ENCODE peak calls at places on chromosome 13, in seven cellular contexts. One of them, this sample, is unnamed.

GRCh38 chr13:31242935-31243334 is 43.2 kb downstream of the B3GLCT start:
- DNase-seq in activated CD8-positive, alpha-beta T cell treated with anti-CD3 and anti-CD28 coated beads for 36 hours: no peak
- DNase-seq in heart left ventricle: no peak
- DNase-seq in fibroblast of pulmonary artery: peak; percentile 12
- DNase-seq in CD4-positive, alpha-beta T cell: no peak
- DNase-seq in progenitor cell of endocrine pancreas: no peak
- DNase-seq in lower leg skin: no peak
- DNase-seq in this sample: no peak

GRCh38 chr13:112462408-112462807 is 86.3 kb downstream of the SPACA7 start:
- DNase-seq in heart left ventricle: no peak
- DNase-seq in fibroblast of pulmonary artery: no peak
- DNase-seq in CD4-positive, alpha-beta T cell: no peak
- DNase-seq in lower leg skin: no peak
- DNase-seq in progenitor cell of endocrine pancreas: no peak
- DNase-seq in activated CD8-positive, alpha-beta T cell treated with anti-CD3 and anti-CD28 coated beads for 36 hours: no peak
- DNase-seq in this sample: no peak

GRCh38 chr13:80436571-80437169 is 95.7 kb upstream of the SPRY2 start:
- DNase-seq in CD4-positive, alpha-beta T cell: no peak
- DNase-seq in progenitor cell of endocrine pancreas: no peak
- DNase-seq in fibroblast of pulmonary artery: peak; percentile 62
- DNase-seq in heart left ventricle: peak; percentile 36
- DNase-seq in lower leg skin: no peak
- DNase-seq in activated CD8-positive, alpha-beta T cell treated with anti-CD3 and anti-CD28 coated beads for 36 hours: no peak
- DNase-seq in this sample: no peak

GRCh38 chr13:34587586-34587985 is 354.5 kb upstream of the NBEA start:
- DNase-seq in fibroblast of pulmonary artery: no peak
- DNase-seq in lower leg skin: no peak
- DNase-seq in progenitor cell of endocrine pancreas: no peak
- DNase-seq in activated CD8-positive, alpha-beta T cell treated with anti-CD3 and anti-CD28 coated beads for 36 hours: peak; percentile 19
- DNase-seq in heart left ventricle: no peak
- DNase-seq in CD4-positive, alpha-beta T cell: no peak
- DNase-seq in this sample: no peak

GRCh38 chr13:73684286-73684685 is 449.9 kb downstream of the KLF12 start:
- DNase-seq in CD4-positive, alpha-beta T cell: no peak
- DNase-seq in activated CD8-positive, alpha-beta T cell treated with anti-CD3 and anti-CD28 coated beads for 36 hours: no peak
- DNase-seq in lower leg skin: no peak
- DNase-seq in fibroblast of pulmonary artery: no peak
- DNase-seq in heart left ventricle: no peak
- DNase-seq in progenitor cell of endocrine pancreas: no peak
- DNase-seq in this sample: no peak

GRCh38 chr13:104577029-104577820 is 1511.0 kb upstream of the SLC10A2 start:
- DNase-seq in activated CD8-positive, alpha-beta T cell treated with anti-CD3 and anti-CD28 coated beads for 36 hours: no peak
- DNase-seq in fibroblast of pulmonary artery: peak; percentile 49
- DNase-seq in CD4-positive, alpha-beta T cell: no peak
- DNase-seq in lower leg skin: no peak
- DNase-seq in heart left ventricle: no peak
- DNase-seq in progenitor cell of endocrine pancreas: no peak
- DNase-seq in this sample: no peak

GRCh38 chr13:110179116-110179857 is 127.7 kb downstream of the COL4A1 start:
- DNase-seq in activated CD8-positive, alpha-beta T cell treated with anti-CD3 and anti-CD28 coated beads for 36 hours: no peak
- DNase-seq in lower leg skin: no peak
- DNase-seq in progenitor cell of endocrine pancreas: no peak
- DNase-seq in heart left ventricle: no peak
- DNase-seq in CD4-positive, alpha-beta T cell: no peak
- DNase-seq in fibroblast of pulmonary artery: no peak
- DNase-seq in this sample: no peak

GRCh38 chr13:33322474-33322827 is 36.9 kb upstream of the STARD13 start:
- DNase-seq in heart left ventricle: peak; percentile 46
- DNase-seq in progenitor cell of endocrine pancreas: no peak
- DNase-seq in CD4-positive, alpha-beta T cell: no peak
- DNase-seq in lower leg skin: no peak
- DNase-seq in fibroblast of pulmonary artery: peak; percentile 88
- DNase-seq in activated CD8-positive, alpha-beta T cell treated with anti-CD3 and anti-CD28 coated beads for 36 hours: no peak
- DNase-seq in this sample: no peak

GRCh38 chr13:35699805-35700204 is 223.3 kb upstream of the MAB21L1 start:
- DNase-seq in progenitor cell of endocrine pancreas: no peak
- DNase-seq in CD4-positive, alpha-beta T cell: no peak
- DNase-seq in lower leg skin: peak; percentile 90
- DNase-seq in heart left ventricle: no peak
- DNase-seq in fibroblast of pulmonary artery: no peak
- DNase-seq in activated CD8-positive, alpha-beta T cell treated with anti-CD3 and anti-CD28 coated beads for 36 hours: no peak
- DNase-seq in this sample: no peak

GRCh38 chr13:100182894-100183490 is 94.1 kb downstream of the PCCA start:
- DNase-seq in activated CD8-positive, alpha-beta T cell treated with anti-CD3 and anti-CD28 coated beads for 36 hours: peak; percentile 51
- DNase-seq in CD4-positive, alpha-beta T cell: no peak
- DNase-seq in fibroblast of pulmonary artery: no peak
- DNase-seq in progenitor cell of endocrine pancreas: no peak
- DNase-seq in heart left ventricle: no peak
- DNase-seq in lower leg skin: no peak
- DNase-seq in this sample: no peak

GRCh38 chr13:42498521-42498920 is 75.4 kb upstream of the TNFSF11 start:
- DNase-seq in activated CD8-positive, alpha-beta T cell treated with anti-CD3 and anti-CD28 coated beads for 36 hours: no peak
- DNase-seq in fibroblast of pulmonary artery: no peak
- DNase-seq in progenitor cell of endocrine pancreas: no peak
- DNase-seq in heart left ventricle: no peak
- DNase-seq in CD4-positive, alpha-beta T cell: no peak
- DNase-seq in lower leg skin: no peak
- DNase-seq in this sample: no peak

GRCh38 chr13:106573279-106573831 is 5.4 kb upstream of the ARGLU1 start:
- DNase-seq in fibroblast of pulmonary artery: peak; percentile 59
- DNase-seq in CD4-positive, alpha-beta T cell: no peak
- DNase-seq in heart left ventricle: no peak
- DNase-seq in lower leg skin: no peak
- DNase-seq in progenitor cell of endocrine pancreas: no peak
- DNase-seq in activated CD8-positive, alpha-beta T cell treated with anti-CD3 and anti-CD28 coated beads for 36 hours: no peak
- DNase-seq in this sample: no peak

GRCh38 chr13:100156786-100157185 is 67.9 kb downstream of the PCCA start:
- DNase-seq in progenitor cell of endocrine pancreas: no peak
- DNase-seq in heart left ventricle: no peak
- DNase-seq in fibroblast of pulmonary artery: peak; percentile 48
- DNase-seq in activated CD8-positive, alpha-beta T cell treated with anti-CD3 and anti-CD28 coated beads for 36 hours: no peak
- DNase-seq in lower leg skin: no peak
- DNase-seq in CD4-positive, alpha-beta T cell: no peak
- DNase-seq in this sample: no peak

GRCh38 chr13:20441066-20441465 is 84.6 kb downstream of the CRYL1 start:
- DNase-seq in heart left ventricle: no peak
- DNase-seq in CD4-positive, alpha-beta T cell: no peak
- DNase-seq in lower leg skin: no peak
- DNase-seq in progenitor cell of endocrine pancreas: no peak
- DNase-seq in fibroblast of pulmonary artery: no peak
- DNase-seq in activated CD8-positive, alpha-beta T cell treated with anti-CD3 and anti-CD28 coated beads for 36 hours: no peak
- DNase-seq in this sample: no peak

GRCh38 chr13:33487575-33488243 is 202.2 kb upstream of the STARD13 start:
- DNase-seq in heart left ventricle: no peak
- DNase-seq in fibroblast of pulmonary artery: peak; percentile 65
- DNase-seq in CD4-positive, alpha-beta T cell: no peak
- DNase-seq in activated CD8-positive, alpha-beta T cell treated with anti-CD3 and anti-CD28 coated beads for 36 hours: no peak
- DNase-seq in progenitor cell of endocrine pancreas: no peak
- DNase-seq in lower leg skin: no peak
- DNase-seq in this sample: peak; percentile 39

DNA sequence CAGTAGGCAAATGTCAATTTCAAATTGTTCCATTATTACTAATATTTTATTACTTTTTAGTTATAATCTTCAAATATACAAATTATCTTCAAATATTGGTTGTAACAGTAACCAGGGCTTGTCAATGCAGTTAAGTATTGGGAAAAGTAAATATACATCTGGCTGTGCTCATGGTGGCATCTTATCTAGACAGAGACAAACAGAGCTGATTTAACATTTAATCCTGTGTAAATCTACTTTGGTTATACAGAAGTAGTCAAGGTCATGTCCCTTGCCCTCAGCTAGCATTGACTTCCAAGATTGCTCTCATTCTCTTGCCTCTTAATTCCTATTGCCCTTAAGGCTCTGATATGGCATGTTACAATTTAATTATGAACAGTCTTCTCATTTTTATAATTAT is 98.4 kb upstream of the KLHL1 start:
- DNase-seq in activated CD8-positive, alpha-beta T cell treated with anti-CD3 and anti-CD28 coated beads for 36 hours: no peak
- DNase-seq in heart left ventricle: no peak
- DNase-seq in CD4-positive, alpha-beta T cell: no peak
- DNase-seq in progenitor cell of endocrine pancreas: no peak
- DNase-seq in lower leg skin: no peak
- DNase-seq in fibroblast of pulmonary artery: no peak
- DNase-seq in this sample: no peak
- TF ChIP-seq CTCF in activated CD8-positive, alpha-beta T cell treated with anti-CD3 and anti-CD28 coated beads for 36 hours: no peak
- TF ChIP-seq CTCF in heart left ventricle: no peak
- TF ChIP-seq CTCF in CD4-positive, alpha-beta T cell: no peak
- TF ChIP-seq CTCF in progenitor cell of endocrine pancreas: no peak
- TF ChIP-seq CTCF in lower leg skin: no peak
- TF ChIP-seq CTCF in fibroblast of pulmonary artery: no peak
- TF ChIP-seq CTCF in this sample: no peak

DNA sequence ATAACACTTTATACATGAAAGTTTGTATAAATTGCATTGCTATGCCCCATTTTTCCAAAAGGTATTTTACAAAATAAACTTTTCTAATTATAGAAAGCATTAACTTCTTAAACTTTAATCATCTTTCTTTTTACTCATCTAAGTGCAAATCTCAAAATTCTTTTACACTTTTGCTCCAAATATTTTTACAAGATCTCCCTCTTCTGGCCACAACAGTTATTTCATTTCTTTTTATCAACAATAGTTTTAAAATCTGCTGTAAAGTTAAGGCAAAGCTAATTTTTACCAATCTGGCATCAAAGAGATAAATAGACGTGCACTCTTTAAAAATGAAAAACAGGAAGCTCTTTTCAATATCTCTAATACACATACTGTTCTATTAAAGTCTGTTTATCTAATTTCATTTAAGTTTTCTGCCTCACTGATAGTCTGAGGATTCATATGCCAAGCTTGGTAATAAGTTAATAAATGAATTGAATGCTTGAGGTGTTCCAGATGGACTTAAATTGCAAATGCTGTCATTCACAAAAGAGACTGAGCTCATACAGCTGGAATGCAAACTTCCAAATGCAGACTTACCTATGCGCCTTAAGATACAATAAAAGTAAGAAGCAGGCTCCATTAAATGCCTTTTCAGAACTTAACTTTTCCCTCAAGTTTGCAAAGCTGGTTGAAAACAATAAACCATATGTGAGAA is 583.0 kb upstream of the ATXN8OS start:
- DNase-seq in activated CD8-positive, alpha-beta T cell treated with anti-CD3 and anti-CD28 coated beads for 36 hours: no peak
- DNase-seq in CD4-positive, alpha-beta T cell: no peak
- DNase-seq in heart left ventricle: no peak
- DNase-seq in fibroblast of pulmonary artery: no peak
- DNase-seq in lower leg skin: no peak
- DNase-seq in progenitor cell of endocrine pancreas: no peak
- DNase-seq in this sample: no peak
- TF ChIP-seq CTCF in activated CD8-positive, alpha-beta T cell treated with anti-CD3 and anti-CD28 coated beads for 36 hours: no peak
- TF ChIP-seq CTCF in CD4-positive, alpha-beta T cell: no peak
- TF ChIP-seq CTCF in heart left ventricle: no peak
- TF ChIP-seq CTCF in fibroblast of pulmonary artery: peak; percentile 12
- TF ChIP-seq CTCF in lower leg skin: no peak
- TF ChIP-seq CTCF in progenitor cell of endocrine pancreas: peak; percentile 67
- TF ChIP-seq CTCF in this sample: no peak

GRCh38 chr13:113861433-113862030 is 2.3 kb downstream of the GAS6 start:
- DNase-seq in progenitor cell of endocrine pancreas: no peak
- DNase-seq in CD4-positive, alpha-beta T cell: no peak
- DNase-seq in heart left ventricle: no peak
- DNase-seq in lower leg skin: peak; percentile 85
- DNase-seq in activated CD8-positive, alpha-beta T cell treated with anti-CD3 and anti-CD28 coated beads for 36 hours: no peak
- DNase-seq in fibroblast of pulmonary artery: no peak
- DNase-seq in this sample: no peak
- TF ChIP-seq CTCF in progenitor cell of endocrine pancreas: no peak
- TF ChIP-seq CTCF in CD4-positive, alpha-beta T cell: no peak
- TF ChIP-seq CTCF in heart left ventricle: no peak
- TF ChIP-seq CTCF in lower leg skin: no peak
- TF ChIP-seq CTCF in activated CD8-positive, alpha-beta T cell treated with anti-CD3 and anti-CD28 coated beads for 36 hours: no peak
- TF ChIP-seq CTCF in fibroblast of pulmonary artery: no peak
- TF ChIP-seq CTCF in this sample: no peak

GRCh38 chr13:44108345-44108858 is 228.7 kb downstream of the LACC1 start:
- DNase-seq in CD4-positive, alpha-beta T cell: no peak
- DNase-seq in heart left ventricle: peak; percentile 35
- DNase-seq in activated CD8-positive, alpha-beta T cell treated with anti-CD3 and anti-CD28 coated beads for 36 hours: no peak
- DNase-seq in lower leg skin: no peak
- DNase-seq in fibroblast of pulmonary artery: no peak
- DNase-seq in progenitor cell of endocrine pancreas: no peak
- DNase-seq in this sample: no peak
- TF ChIP-seq CTCF in CD4-positive, alpha-beta T cell: no peak
- TF ChIP-seq CTCF in heart left ventricle: no peak
- TF ChIP-seq CTCF in activated CD8-positive, alpha-beta T cell treated with anti-CD3 and anti-CD28 coated beads for 36 hours: no peak
- TF ChIP-seq CTCF in lower leg skin: no peak
- TF ChIP-seq CTCF in fibroblast of pulmonary artery: no peak
- TF ChIP-seq CTCF in progenitor cell of endocrine pancreas: no peak
- TF ChIP-seq CTCF in this sample: no peak

GRCh38 chr13:53001871-53002270 is 26.7 kb upstream of the OLFM4 start:
- DNase-seq in activated CD8-positive, alpha-beta T cell treated with anti-CD3 and anti-CD28 coated beads for 36 hours: no peak
- DNase-seq in heart left ventricle: no peak
- DNase-seq in fibroblast of pulmonary artery: no peak
- DNase-seq in lower leg skin: no peak
- DNase-seq in CD4-positive, alpha-beta T cell: no peak
- DNase-seq in progenitor cell of endocrine pancreas: no peak
- DNase-seq in this sample: no peak

GRCh38 chr13:52995946-52996345 is 32.7 kb upstream of the OLFM4 start:
- DNase-seq in heart left ventricle: no peak
- DNase-seq in CD4-positive, alpha-beta T cell: no peak
- DNase-seq in fibroblast of pulmonary artery: no peak
- DNase-seq in progenitor cell of endocrine pancreas: no peak
- DNase-seq in lower leg skin: no peak
- DNase-seq in activated CD8-positive, alpha-beta T cell treated with anti-CD3 and anti-CD28 coated beads for 36 hours: no peak
- DNase-seq in this sample: no peak

GRCh38 chr13:52999093-52999696 is 29.4 kb upstream of the OLFM4 start:
- DNase-seq in heart left ventricle: no peak
- DNase-seq in CD4-positive, alpha-beta T cell: no peak
- DNase-seq in lower leg skin: no peak
- DNase-seq in fibroblast of pulmonary artery: no peak
- DNase-seq in activated CD8-positive, alpha-beta T cell treated with anti-CD3 and anti-CD28 coated beads for 36 hours: no peak
- DNase-seq in progenitor cell of endocrine pancreas: no peak
- DNase-seq in this sample: no peak

GRCh38 chr13:53001444-53001843 is 27.2 kb upstream of the OLFM4 start:
- DNase-seq in progenitor cell of endocrine pancreas: no peak
- DNase-seq in activated CD8-positive, alpha-beta T cell treated with anti-CD3 and anti-CD28 coated beads for 36 hours: no peak
- DNase-seq in lower leg skin: no peak
- DNase-seq in heart left ventricle: no peak
- DNase-seq in fibroblast of pulmonary artery: no peak
- DNase-seq in CD4-positive, alpha-beta T cell: no peak
- DNase-seq in this sample: no peak

GRCh38 chr13:52998290-52998876 is 30.2 kb upstream of the OLFM4 start:
- DNase-seq in heart left ventricle: no peak
- DNase-seq in fibroblast of pulmonary artery: no peak
- DNase-seq in CD4-positive, alpha-beta T cell: no peak
- DNase-seq in activated CD8-positive, alpha-beta T cell treated with anti-CD3 and anti-CD28 coated beads for 36 hours: no peak
- DNase-seq in lower leg skin: no peak
- DNase-seq in progenitor cell of endocrine pancreas: no peak
- DNase-seq in this sample: no peak
- TF ChIP-seq CTCF in heart left ventricle: no peak
- TF ChIP-seq CTCF in fibroblast of pulmonary artery: no peak
- TF ChIP-seq CTCF in CD4-positive, alpha-beta T cell: no peak
- TF ChIP-seq CTCF in activated CD8-positive, alpha-beta T cell treated with anti-CD3 and anti-CD28 coated beads for 36 hours: no peak
- TF ChIP-seq CTCF in lower leg skin: no peak
- TF ChIP-seq CTCF in progenitor cell of endocrine pancreas: no peak
- TF ChIP-seq CTCF in this sample: no peak

This sample was measured in GM20000.